ENCODE peak calls at places on chromosomes 6 and 20, in five cellular contexts. W is AG09319, I is astrocyte, N is endothelial cell, B is GM12865. P is an unnamed sample.

GRCh38 chr6:48113130-48113529 is 2.1 kb upstream of the PTCHD4 start:
- DNase-seq in B (no peak), W (no peak), I (no peak), N (no peak), P (no peak)

GRCh38 chr6:40909811-40910210 is 129.2 kb downstream of the UNC5CL start:
- DNase-seq in W (no peak), B (no peak), N (no peak), I (no peak), P (no peak)

GRCh38 chr6:40755046-40755681 is 168.0 kb upstream of the LRFN2 start:
- DNase-seq in W (no peak), I (peak), B (no peak), N (no peak), P (no peak)

GRCh38 chr6:143015300-143015706 is 45.4 kb upstream of the AIG1 start:
- DNase-seq in N (no peak), I (no peak), B (peak), W (no peak), P (peak)

GRCh38 chr20:58986286-58986967 is 5.4 kb downstream of the NELFCD start:
- DNase-seq in I (no peak), N (no peak), W (no peak), B (no peak), P (no peak)

GRCh38 chr6:24464253-24465038 is 24.9 kb downstream of the GPLD1 start:
- DNase-seq in N (no peak), I (no peak), W (no peak), B (no peak), P (no peak)

GRCh38 chr20:54044156-54044555 is 26.2 kb downstream of the BCAS1 start:
- DNase-seq in W (peak), B (peak), N (no peak), I (peak), P (no peak)

GRCh38 chr6:24923885-24924401 is 11.8 kb downstream of the RIPOR2 start:
- DNase-seq in I (no peak), N (no peak), W (no peak), B (no peak), P (peak)

GRCh38 chr20:53736122-53736756 is 142.6 kb upstream of the ZNF217 start:
- DNase-seq in N (no peak), W (no peak), B (no peak), I (peak), P (no peak)

GRCh38 chr6:75084872-75085381 is 120.9 kb downstream of the COL12A1 start:
- DNase-seq in B (no peak), I (no peak), N (peak), W (no peak), P (no peak)

GRCh38 chr20:50493881-50494253 is 16.3 kb upstream of the PTPN1 start:
- DNase-seq in W (no peak), N (no peak), I (no peak), B (no peak), P (no peak)

GRCh38 chr6:152048921-152049320 is 241.4 kb downstream of the ESR1 start:
- DNase-seq in I (no peak), N (no peak), W (no peak), B (no peak), P (no peak)

GRCh38 chr20:9994676-9995075 is 40.1 kb upstream of the ANKEF1 start:
- DNase-seq in B (no peak), W (no peak), I (no peak), N (no peak), P (no peak)

GRCh38 chr6:108805611-108806181 is 42.5 kb upstream of the ARMC2 start:
- DNase-seq in N (no peak), W (no peak), I (no peak), B (peak), P (no peak)

GRCh38 chr6:35087361-35088280 is 53.5 kb downstream of the TCP11 start:
- DNase-seq in N (no peak), B (no peak), W (no peak), I (no peak), P (no peak)

GRCh38 chr6:568085-568484 is 88.8 kb downstream of the HUS1B start:
- DNase-seq in N (no peak), I (no peak), W (no peak), B (no peak), P (no peak)

GRCh38 chr20:44622501-44623270 is 28.8 kb downstream of the ADA start:
- DNase-seq in N (no peak), W (no peak), B (no peak), I (no peak), P (no peak)

GRCh38 chr6:14384175-14384949 is 266.8 kb downstream of the CD83 start:
- DNase-seq in N (no peak), W (no peak), I (no peak), B (no peak), P (no peak)

GRCh38 chr6:150293423-150294280 is 75.2 kb upstream of the IYD start:
- DNase-seq in I (peak), N (no peak), B (no peak), W (no peak), P (no peak)

GRCh38 chr6:4487538-4487937 is 288.7 kb upstream of the CDYL start:
- DNase-seq in B (no peak), I (no peak), W (no peak), N (no peak), P (peak)

GRCh38 chr20:62898093-62898964 is 28.0 kb downstream of the DIDO1 start:
- DNase-seq in W (no peak), B (no peak), I (no peak), N (no peak), P (no peak)

GRCh38 chr20:62898970-62899632 is 27.2 kb downstream of the DIDO1 start:
- DNase-seq in I (no peak), W (no peak), B (peak), N (no peak), P (peak)

GRCh38 chr20:62900052-62900691 is 26.1 kb downstream of the DIDO1 start:
- DNase-seq in I (peak), W (no peak), N (peak), B (peak), P (peak)

GRCh38 chr20:62900692-62901584 is 25.4 kb downstream of the DIDO1 start:
- DNase-seq in I (no peak), N (peak), B (peak), W (no peak), P (peak)

GRCh38 chr20:62899633-62900051 is 26.7 kb downstream of the DIDO1 start:
- DNase-seq in B (no peak), I (no peak), N (no peak), W (no peak), P (no peak)
- TF ChIP-seq CTCF in B (no peak), I (no peak), N (no peak), W (no peak), P (no peak)

DNA sequence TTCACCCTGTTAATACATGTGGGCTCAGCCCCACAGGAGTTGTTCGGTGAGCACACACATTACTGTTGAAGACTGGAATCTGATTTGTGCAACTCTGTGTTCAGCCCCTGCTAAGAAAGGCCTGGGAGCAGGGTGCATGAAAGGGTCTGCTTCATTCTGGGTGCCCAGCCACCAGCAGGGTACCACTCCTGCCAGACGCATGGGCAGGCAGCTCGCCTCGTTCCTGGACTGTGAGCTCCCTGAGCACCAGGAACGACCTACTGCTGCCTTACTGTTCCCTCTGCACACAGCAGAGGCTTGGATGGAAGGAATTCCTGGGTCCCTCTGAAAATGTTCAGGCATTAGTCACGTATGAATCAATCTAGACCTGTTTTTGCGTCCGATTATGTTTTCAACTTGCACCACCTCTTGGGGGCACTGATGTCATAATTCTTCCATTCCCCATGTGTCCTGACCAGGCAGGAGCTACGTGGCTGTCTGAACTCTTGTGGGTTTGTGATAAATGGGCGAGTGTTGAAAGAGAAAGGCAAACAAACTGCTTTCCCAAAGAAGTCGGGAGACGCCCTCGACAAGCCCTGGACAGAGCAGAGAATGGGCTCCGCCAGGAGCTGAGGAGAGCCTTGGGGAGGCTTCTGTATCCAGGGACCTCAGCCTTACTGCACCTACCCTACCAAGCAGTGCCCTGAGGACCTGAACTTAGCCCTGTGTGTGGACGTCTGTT is 123.9 kb downstream of the LY86 start:
- DNase-seq in W (no peak), I (peak), B (peak), N (no peak), P (no peak)
- TF ChIP-seq CTCF in W (no peak), I (no peak), B (no peak), N (no peak), P (no peak)

DNA sequence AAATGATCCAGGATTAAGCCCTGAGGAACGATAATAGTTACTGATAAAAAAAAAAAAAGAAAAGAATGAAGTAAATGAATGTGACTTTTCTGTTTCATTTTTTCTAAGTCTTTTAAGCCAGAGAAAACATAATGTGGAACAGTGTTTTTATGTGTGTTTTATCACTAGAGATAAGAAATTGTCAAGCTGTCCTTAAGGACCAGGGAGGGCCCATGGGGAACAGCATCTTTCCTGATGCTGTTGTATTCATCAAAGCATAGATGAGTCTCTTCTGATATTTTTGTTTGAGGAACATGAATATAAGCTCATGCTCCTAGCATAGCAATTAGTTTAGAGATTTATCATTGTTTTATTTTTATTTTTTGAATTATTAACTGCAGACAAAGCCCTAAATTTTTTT is 150.2 kb downstream of the LAMA2 start:
- DNase-seq in I (no peak), B (no peak), N (no peak), W (no peak), P (no peak)
- TF ChIP-seq CTCF in I (no peak), B (no peak), N (no peak), W (no peak), P (no peak)

DNA sequence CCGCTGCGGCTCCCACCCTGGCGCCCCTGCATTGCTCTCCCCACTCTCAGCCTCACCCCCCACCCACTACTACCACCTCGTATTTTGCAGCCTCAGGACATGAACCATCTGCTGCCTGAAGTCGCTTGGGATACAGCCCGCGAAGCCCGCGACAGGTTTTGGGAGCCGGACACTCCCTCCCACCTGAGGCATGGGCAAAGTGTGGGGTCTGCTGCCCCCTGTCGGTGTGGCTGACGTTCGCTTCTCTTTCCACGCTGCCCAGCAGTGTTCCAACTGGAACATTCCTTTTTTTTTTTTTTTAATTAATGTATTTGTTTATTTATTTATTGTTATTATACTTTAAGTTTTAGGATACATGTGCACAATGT is 15.3 kb upstream of the LPA start:
- DNase-seq in I (no peak), N (peak), B (no peak), W (no peak), P (no peak)
- TF ChIP-seq CTCF in I (no peak), N (peak), B (no peak), W (no peak), P (no peak)

GRCh38 chr20:64023278-64024140 is 12.5 kb upstream of the C20orf204 start:
- DNase-seq in B (no peak), N (no peak), I (no peak), W (no peak), P (no peak)
- TF ChIP-seq CTCF in B (no peak), N (no peak), I (no peak), W (no peak), P (no peak)

GRCh38 chr6:127077886-127078285 is 40.6 kb upstream of the RSPO3 start:
- DNase-seq in I (no peak), W (no peak), N (no peak), B (no peak), P (no peak)
- TF ChIP-seq CTCF in I (no peak), W (no peak), N (no peak), B (no peak), P (no peak)

P was measured in activated CD8-positive, alpha-beta T cell treated with anti-CD3 and anti-CD28 coated beads for 36 hours.